ENCODE peak calls at places on chromosomes 16 and 17, in five cellular contexts. B, V, Y, T and E are unnamed samples.
A peak's percentile ranks its signal among the peaks of the same experiment; 100 is the strongest.

GRCh38 chr17:37465058-37465616 is 24.6 kb upstream of the DUSP14 start:
- DNase-seq in B (peak; percentile 93), V (no peak), Y (no peak), T (no peak), E (peak; percentile 84)

GRCh38 chr17:30323895-30324319 is 9.9 kb downstream of the TMIGD1 start:
- DNase-seq in B (peak; percentile 66), V (no peak), Y (peak; percentile 27), T (peak; percentile 50), E (peak; percentile 84)

GRCh38 chr17:9087921-9088320 is 66.6 kb downstream of the NTN1 start:
- DNase-seq in B (no peak), V (no peak), Y (no peak), T (no peak), E (no peak)

GRCh38 chr17:37702605-37703004 is 42.3 kb downstream of the HNF1B start:
- DNase-seq in B (peak; percentile 64), V (no peak), Y (no peak), T (no peak), E (peak; percentile 38)

GRCh38 chr17:54933921-54934320 is 33.3 kb downstream of the TOM1L1 start:
- DNase-seq in B (no peak), V (no peak), Y (no peak), T (no peak), E (no peak)

GRCh38 chr16:74659041-74659440 is 7.6 kb downstream of the RFWD3 start:
- DNase-seq in B (no peak), V (no peak), Y (no peak), T (no peak), E (no peak)

GRCh38 chr16:73365010-73365409 is 317.1 kb upstream of the ZFHX3 start:
- DNase-seq in B (no peak), V (peak; percentile 83), Y (peak; percentile 72), T (no peak), E (peak; percentile 13)

GRCh38 chr17:67845374-67845773 is 20.1 kb downstream of the BPTF start:
- DNase-seq in B (no peak), V (no peak), Y (no peak), T (no peak), E (no peak)

GRCh38 chr17:50615818-50616217 is 18.9 kb upstream of the ABCC3 start:
- DNase-seq in B (peak; percentile 33), V (no peak), Y (no peak), T (no peak), E (no peak)

GRCh38 chr16:84475643-84476240 is 28.7 kb downstream of the MEAK7 start:
- DNase-seq in B (no peak), V (no peak), Y (no peak), T (no peak), E (no peak)

GRCh38 chr16:89690392-89690901 is 4.0 kb downstream of the CDK10 start:
- DNase-seq in B (no peak), V (no peak), Y (no peak), T (no peak), E (no peak)

GRCh38 chr17:50316016-50316587 is 29.8 kb upstream of the XYLT2 start:
- DNase-seq in B (no peak), V (no peak), Y (no peak), T (no peak), E (no peak)

GRCh38 chr17:72812823-72813222 is 279.7 kb downstream of the SLC39A11 start:
- DNase-seq in B (peak; percentile 75), V (no peak), Y (no peak), T (no peak), E (peak; percentile 13)

GRCh38 chr16:88970539-88971065 is 6.4 kb downstream of the CBFA2T3 start:
- DNase-seq in B (no peak), V (no peak), Y (no peak), T (no peak), E (no peak)

GRCh38 chr17:63290784-63291183 is 155.3 kb downstream of the CYB561 start:
- DNase-seq in B (no peak), V (no peak), Y (no peak), T (no peak), E (no peak)

GRCh38 chr17:63286254-63286653 is 159.9 kb downstream of the CYB561 start:
- DNase-seq in B (no peak), V (no peak), Y (no peak), T (no peak), E (no peak)

GRCh38 chr17:63293310-63293709 is 152.8 kb downstream of the CYB561 start:
- DNase-seq in B (peak; percentile 82), V (no peak), Y (no peak), T (no peak), E (peak; percentile 68)

GRCh38 chr17:63291243-63291642 is 154.9 kb downstream of the CYB561 start:
- DNase-seq in B (no peak), V (no peak), Y (no peak), T (no peak), E (no peak)

DNA sequence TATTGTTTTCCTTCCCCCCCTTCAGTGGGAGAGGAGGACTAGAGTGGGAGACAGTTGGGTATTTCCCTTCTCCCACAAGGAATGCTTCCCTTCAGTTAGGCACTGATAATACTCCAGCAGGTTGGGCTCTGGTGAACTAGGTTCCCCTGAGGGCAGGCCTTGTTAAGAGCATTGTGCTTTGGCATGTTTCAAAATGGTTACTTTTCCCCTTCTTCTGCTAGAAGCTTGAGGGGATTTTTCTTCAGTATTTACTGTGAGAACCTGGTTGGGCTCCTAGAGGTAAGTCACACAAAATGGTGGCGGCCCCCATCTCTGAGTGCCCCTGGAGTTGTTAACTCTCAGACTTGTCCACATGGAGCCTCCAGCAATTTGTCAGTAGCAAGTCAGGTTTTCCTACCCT is 156.2 kb downstream of the CYB561 start:
- DNase-seq in B (no peak), V (no peak), Y (no peak), T (no peak), E (no peak)
- H3K4me3 ChIP-seq in B (no peak overlapping the region), V (no peak overlapping the region), Y (no peak overlapping the region), T (no peak overlapping the region), E (no peak overlapping the region)

GRCh38 chr16:56192971-56193936 is 2.0 kb downstream of the GNAO1 start:
- DNase-seq in B (no peak), V (peak; percentile 28), Y (no peak), T (peak; percentile 51), E (no peak)

GRCh38 chr16:56192644-56192960 is 1.3 kb downstream of the GNAO1 start:
- DNase-seq in B (no peak), V (no peak), Y (no peak), T (no peak), E (no peak)

GRCh38 chr16:56191807-56192643 is 736 bp downstream of the GNAO1 start:
- DNase-seq in B (no peak), V (peak; percentile 57), Y (no peak), T (peak; percentile 56), E (no peak)

GRCh38 chr16:56195151-56195550 is 3.9 kb downstream of the GNAO1 start:
- DNase-seq in B (no peak), V (no peak), Y (no peak), T (no peak), E (no peak)

GRCh38 chr16:56193951-56194726 is 2.9 kb downstream of the GNAO1 start:
- DNase-seq in B (peak; percentile 48), V (peak; percentile 92), Y (peak; percentile 74), T (no peak), E (peak; percentile 62)
- TF ChIP-seq CTCF in B (no peak), V (no peak), Y (no peak), T (no peak), E (no peak)

GRCh38 chr17:44351961-44352921 is 7.1 kb downstream of the GRN start:
- DNase-seq in B (no peak), V (peak; percentile 32), Y (no peak), T (no peak), E (no peak)

GRCh38 chr17:44351464-44351863 is 6.4 kb downstream of the GRN start:
- DNase-seq in B (no peak), V (peak; percentile 25), Y (no peak), T (no peak), E (no peak)

GRCh38 chr17:44353656-44354331 is 8.7 kb downstream of the GRN start:
- DNase-seq in B (peak; percentile 11), V (no peak), Y (no peak), T (no peak), E (no peak)

GRCh38 chr17:44354582-44355309 is 8.9 kb downstream of the FAM171A2 start:
- DNase-seq in B (no peak), V (no peak), Y (no peak), T (no peak), E (no peak)

GRCh38 chr17:44352922-44353655 is 8.0 kb downstream of the GRN start:
- DNase-seq in B (no peak), V (no peak), Y (no peak), T (no peak), E (no peak)
- H3K4me3 ChIP-seq in B (no peak overlapping the region), V (no peak overlapping the region), Y (peak overlapping the region; percentile 46), T (no peak overlapping the region), E (no peak overlapping the region)

GRCh38 chr16:83402160-83402794 is 405.5 kb upstream of the HSBP1 start:
- DNase-seq in B (peak; percentile 11), V (no peak), Y (no peak), T (no peak), E (no peak)
- TF ChIP-seq CTCF in B (no peak), V (peak; percentile 46), Y (no peak), T (no peak), E (no peak)